ENCODE peak calls at places on chromosomes 2 and 18, in five cellular contexts. N is GM12891, E is K562, I is H1, X is HepG2. F is an unnamed sample.

GRCh38 chr2:98583866-98584618 is 24.3 kb downstream of the COA5 start:
- DNase-seq in I (no peak), N (no peak), E (no peak), X (peak), F (no peak)

GRCh38 chr2:233489143-233489542 is 77.4 kb downstream of the USP40 start:
- DNase-seq in E (no peak), X (no peak), I (no peak), N (no peak), F (no peak)

GRCh38 chr18:55547705-55548056 is 40.3 kb downstream of the TCF4 start:
- DNase-seq in I (no peak), N (no peak), X (no peak), E (no peak), F (no peak)

GRCh38 chr2:212912445-212913103 is 238.8 kb downstream of the IKZF2 start:
- DNase-seq in N (no peak), X (peak), I (no peak), E (no peak), F (no peak)

GRCh38 chr18:50928551-50928950 is 39.3 kb upstream of the ELAC1 start:
- DNase-seq in X (no peak), N (no peak), E (no peak), I (no peak), F (no peak)

GRCh38 chr2:37005118-37005868 is 39.0 kb upstream of the STRN start:
- DNase-seq in I (peak), X (peak), N (peak), E (no peak), F (peak)

GRCh38 chr18:59448546-59448945 is 89.5 kb upstream of the LMAN1 start:
- DNase-seq in I (no peak), X (no peak), N (no peak), E (no peak), F (no peak)

GRCh38 chr2:224210495-224211472 is 171.7 kb upstream of the SERPINE2 start:
- DNase-seq in X (no peak), N (no peak), E (no peak), I (no peak), F (no peak)

GRCh38 chr18:24839991-24840390 is 379.6 kb downstream of the HRH4 start:
- DNase-seq in E (no peak), N (no peak), X (no peak), I (no peak), F (no peak)

GRCh38 chr18:6997802-6998201 is 119.8 kb downstream of the LAMA1 start:
- DNase-seq in X (no peak), I (no peak), N (no peak), E (no peak), F (no peak)

GRCh38 chr2:54908591-54908990 is 141.7 kb downstream of the RTN4 start:
- DNase-seq in E (no peak), I (no peak), X (no peak), N (no peak), F (no peak)

GRCh38 chr2:113780472-113780871 is 24.0 kb upstream of the SLC35F5 start:
- DNase-seq in N (no peak), I (no peak), X (no peak), E (no peak), F (no peak)

GRCh38 chr18:44682181-44682870 is 1.6 kb downstream of the SETBP1 start:
- DNase-seq in X (no peak), N (no peak), E (no peak), I (no peak), F (no peak)

GRCh38 chr18:79608535-79608934 is 71.1 kb upstream of the CTDP1 start:
- DNase-seq in E (no peak), X (no peak), N (no peak), I (no peak), F (no peak)

GRCh38 chr2:24925815-24926214 is 5.8 kb upstream of the ADCY3 start:
- DNase-seq in I (no peak), E (no peak), X (no peak), N (no peak), F (no peak)

GRCh38 chr2:29123584-29124349 is 8.6 kb downstream of the CLIP4 start:
- DNase-seq in E (no peak), X (peak), I (no peak), N (no peak), F (no peak)

GRCh38 chr2:197453914-197454398 is 604 bp downstream of the COQ10B start:
- DNase-seq in I (peak), X (peak), E (peak), N (peak), F (peak)

GRCh38 chr2:134327367-134327766 is 73.5 kb downstream of the MGAT5 start:
- DNase-seq in N (no peak), E (no peak), X (no peak), I (no peak), F (no peak)

GRCh38 chr2:37337636-37338280 is 6.7 kb upstream of the QPCT start:
- DNase-seq in N (no peak), I (no peak), X (no peak), E (no peak), F (no peak)

GRCh38 chr18:58225101-58225500 is 181.1 kb downstream of the NEDD4L start:
- DNase-seq in I (no peak), E (no peak), X (no peak), N (peak), F (no peak)

DNA sequence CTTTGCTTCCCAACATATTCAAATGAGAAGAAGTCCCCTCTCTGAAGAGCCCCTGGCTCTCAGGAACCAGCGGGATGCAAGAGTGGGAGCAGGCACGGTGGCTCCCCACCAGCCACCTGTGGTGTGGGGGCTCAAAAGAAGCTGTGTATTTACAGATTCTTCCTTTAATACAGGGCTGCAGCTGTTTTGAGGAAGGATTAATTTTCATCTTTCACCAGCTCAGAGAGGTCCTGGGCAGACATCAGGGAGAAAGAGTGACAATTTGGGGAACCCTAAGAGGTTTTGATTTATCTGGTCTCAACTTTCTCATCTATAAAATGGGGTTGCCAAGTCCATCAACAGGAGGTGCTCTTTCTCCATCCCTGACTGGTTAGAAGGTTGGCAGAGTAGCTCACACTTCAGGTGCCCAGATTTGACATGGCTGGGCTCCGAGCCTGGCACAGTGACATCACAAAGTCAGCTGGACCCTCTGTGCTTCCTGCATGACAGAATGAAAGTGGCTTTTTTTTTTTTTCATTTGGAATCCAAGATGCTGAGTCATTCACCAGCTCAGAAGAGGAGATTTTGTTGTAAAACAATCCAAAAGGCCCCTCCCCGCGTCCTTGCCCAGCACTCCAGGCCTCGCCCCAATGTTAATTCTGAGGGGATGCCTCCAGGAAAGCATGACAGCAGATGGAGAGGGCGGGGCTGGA is 15.5 kb upstream of the SIX2 start:
- DNase-seq in E (no peak), X (no peak), N (no peak), I (no peak), F (no peak)
- TF ChIP-seq TAF1 in E (no peak), X (no peak), N (no peak), I (no peak), F (no peak)

GRCh38 chr2:136116813-136117390 is 1.0 kb downstream of the CXCR4 start:
- DNase-seq in I (no peak), E (no peak), X (no peak), N (peak), F (peak)

GRCh38 chr2:136117909-136118818 is at the start of gene CXCR4:
- DNase-seq in E (peak), N (peak), X (no peak), I (peak), F (peak)

GRCh38 chr2:136117391-136117841 is 533 bp downstream of the CXCR4 start:
- DNase-seq in E (peak), I (no peak), X (no peak), N (no peak), F (peak)

GRCh38 chr2:136119717-136120675 is 2.0 kb upstream of the CXCR4 start:
- DNase-seq in I (no peak), E (no peak), X (no peak), N (no peak), F (no peak)

DNA sequence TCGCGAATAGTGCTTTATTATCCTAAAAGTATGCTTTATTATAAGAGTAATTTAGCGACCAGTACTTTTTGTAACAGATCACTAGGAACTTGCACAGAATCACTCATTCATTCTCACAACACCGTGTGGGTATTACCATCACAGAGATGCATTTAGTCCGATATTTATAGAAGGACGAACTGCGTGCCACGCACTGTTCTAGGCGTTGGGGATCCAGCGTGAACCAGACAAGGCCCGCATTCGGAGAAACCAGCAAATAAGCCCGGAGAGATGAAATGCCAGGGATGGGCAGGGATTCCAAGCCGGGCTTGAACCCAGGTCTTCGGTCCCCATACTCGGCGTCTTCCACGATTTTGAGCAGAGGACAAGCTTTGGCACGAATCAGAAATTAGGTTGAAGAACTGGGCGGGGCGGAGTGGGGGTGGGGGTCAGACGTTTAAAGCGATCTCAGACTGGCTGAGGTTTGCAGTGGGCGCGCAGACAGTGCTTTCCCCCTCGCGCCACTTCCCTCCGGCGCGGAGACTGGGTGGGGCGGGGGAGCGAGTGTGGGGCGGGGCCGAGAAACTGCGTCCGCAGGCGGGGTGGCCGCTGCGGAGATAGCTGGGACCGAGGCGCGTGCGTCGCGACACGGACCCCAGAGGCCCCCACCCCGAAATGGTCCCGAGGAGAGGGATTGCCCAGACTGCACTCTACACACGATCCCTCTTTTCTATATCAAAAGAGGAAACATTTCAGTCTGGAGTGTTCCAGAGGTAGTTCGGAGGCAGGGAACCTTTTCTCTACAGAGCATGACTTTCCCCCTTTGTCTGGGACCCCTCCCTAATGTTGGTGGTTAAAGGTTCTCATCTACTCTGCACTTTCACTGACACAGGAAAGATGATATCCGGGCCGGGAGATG is 1.1 kb upstream of the CXCR4 start:
- DNase-seq in I (no peak), N (no peak), E (peak), X (no peak), F (peak)
- TF ChIP-seq TAF1 in I (no peak), N (no peak), E (no peak), X (no peak), F (no peak)

GRCh38 chr18:10141559-10141958 is 227.7 kb downstream of the VAPA start:
- DNase-seq in I (no peak), E (no peak), X (no peak), N (no peak), F (no peak)

GRCh38 chr18:10143601-10144000 is 229.8 kb downstream of the VAPA start:
- DNase-seq in X (no peak), I (no peak), E (no peak), N (no peak), F (no peak)

GRCh38 chr18:10140928-10141327 is 227.1 kb downstream of the VAPA start:
- DNase-seq in E (no peak), I (no peak), X (peak), N (no peak), F (no peak)

GRCh38 chr18:10142496-10143160 is 228.8 kb downstream of the VAPA start:
- DNase-seq in X (no peak), I (no peak), E (no peak), N (no peak), F (no peak)

DNA sequence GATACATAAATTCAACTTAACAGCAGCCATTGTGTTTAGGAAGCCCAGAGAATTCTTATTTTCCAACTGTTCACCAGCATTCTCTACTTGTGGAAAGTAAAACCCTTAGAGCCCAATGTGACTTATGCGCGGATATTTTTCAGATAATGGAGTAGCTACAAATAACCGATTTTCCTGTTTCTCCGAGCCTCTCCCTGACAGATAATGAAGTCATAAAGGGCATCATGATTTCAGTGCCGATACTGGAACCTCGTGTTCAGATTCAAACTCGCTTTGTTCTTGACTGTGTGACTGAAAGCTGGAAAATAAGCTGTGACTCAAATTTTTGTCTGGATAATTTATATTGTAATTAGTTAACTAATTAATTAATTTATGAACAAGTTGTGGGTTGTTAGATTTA is 228.2 kb downstream of the VAPA start:
- DNase-seq in X (no peak), E (no peak), N (no peak), I (no peak), F (no peak)
- TF ChIP-seq TAF1 in X (no peak), E (no peak), N (no peak), I (no peak), F (no peak)

DNA sequence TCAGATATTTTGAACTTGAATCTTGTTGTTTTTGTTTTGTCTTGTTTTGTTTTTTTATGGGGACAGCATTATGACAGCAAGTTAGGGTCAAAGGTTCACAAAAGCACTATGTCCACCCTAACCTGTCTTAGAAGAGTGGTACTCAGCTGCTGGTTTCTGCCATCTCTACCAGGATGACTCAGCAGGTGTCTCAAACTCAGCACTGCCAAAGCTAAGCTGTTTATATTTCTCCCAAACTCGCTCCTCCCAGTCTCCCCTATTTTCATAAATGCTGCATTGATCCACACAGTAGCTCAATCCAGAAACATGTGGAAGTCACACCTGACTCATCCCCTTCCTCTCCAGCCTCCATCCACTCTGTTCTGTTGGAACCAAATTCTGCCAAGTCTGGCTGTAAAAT is 134.9 kb downstream of the ZBTB7C start:
- DNase-seq in E (no peak), I (no peak), X (no peak), N (no peak), F (no peak)
- TF ChIP-seq TAF1 in E (no peak), I (no peak), X (no peak), N (no peak), F (no peak)

GRCh38 chr2:199310654-199311275 is 147.0 kb downstream of the SATB2 start:
- DNase-seq in N (no peak), E (no peak), I (no peak), X (no peak), F (no peak)
- TF ChIP-seq TAF1 in N (no peak), E (no peak), I (no peak), X (no peak), F (no peak)

GRCh38 chr2:108325756-108326155 is 37.1 kb downstream of the SULT1C2 start:
- DNase-seq in X (no peak), E (no peak), I (no peak), N (no peak), F (no peak)

GRCh38 chr2:108323619-108324018 is 34.9 kb downstream of the SULT1C2 start:
- DNase-seq in N (no peak), X (no peak), E (no peak), I (no peak), F (no peak)

GRCh38 chr2:108329771-108330170 is 41.1 kb downstream of the SULT1C2 start:
- DNase-seq in E (no peak), N (no peak), X (no peak), I (no peak), F (no peak)

GRCh38 chr2:108320326-108320932 is 31.7 kb downstream of the SULT1C2 start:
- DNase-seq in N (no peak), I (no peak), X (no peak), E (no peak), F (no peak)

GRCh38 chr2:108324531-108325256 is 36.0 kb downstream of the SULT1C2 start:
- DNase-seq in X (no peak), N (no peak), I (no peak), E (no peak), F (no peak)
- TF ChIP-seq TAF1 in X (no peak), N (no peak), I (no peak), E (no peak), F (no peak)

DNA sequence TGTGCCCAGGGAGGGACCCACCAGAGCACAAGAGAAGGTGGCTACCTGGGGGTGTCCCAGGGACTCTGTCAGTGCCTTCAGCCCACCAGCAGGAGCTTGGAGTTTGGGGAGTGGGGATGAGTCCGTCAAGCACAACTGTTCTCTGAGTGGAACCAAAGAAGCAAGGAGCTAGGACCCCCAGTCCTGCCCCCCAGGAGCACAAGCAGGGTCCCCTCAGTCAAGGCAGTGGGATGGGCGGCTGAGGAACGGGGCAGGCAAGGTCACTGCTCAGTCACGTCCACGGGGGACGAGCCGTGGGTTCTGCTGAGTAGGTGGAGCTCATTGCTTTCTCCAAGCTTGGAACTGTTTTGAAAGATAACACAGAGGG is 13.8 kb downstream of the ITM2C start:
- DNase-seq in X (no peak), E (no peak), N (no peak), I (no peak), F (no peak)
- TF ChIP-seq TAF1 in X (no peak), E (no peak), N (no peak), I (no peak), F (no peak)